ENCODE peak calls at places on chromosomes 5 and 9, in ten cellular contexts. G is IMR-90, W is PC-9, S is K562, C is A549, P is PC-3, U is DND-41, R is HCT116, H is neural progenitor cell, I is GM23338. B is an unnamed sample.

GRCh38 chr5:55160493-55161209 is 680 bp downstream of the GPX8 start:
- DNase-seq in G (peak), W (peak), S (peak), C (peak), P (peak), U (no peak), R (peak), H (peak), I (peak), B (peak)

GRCh38 chr5:94024101-94024500 is 282.7 kb upstream of the POU5F2 start:
- DNase-seq in G (peak), W (no peak), S (no peak), C (no peak), P (no peak), U (no peak), R (no peak), H (no peak), I (no peak), B (no peak)

GRCh38 chr9:95504053-95504963 is 12.5 kb downstream of the PTCH1 start:
- DNase-seq in G (peak), W (peak), S (peak), C (peak), P (peak), U (no peak), R (no peak), H (peak), I (peak), B (no peak)

GRCh38 chr5:176577312-176578176 is 28.4 kb downstream of the CDHR2 start:
- DNase-seq in G (no peak), W (no peak), S (no peak), C (no peak), P (no peak), U (no peak), R (no peak), H (no peak), I (peak), B (no peak)

GRCh38 chr5:90484540-90484939 is 9.9 kb downstream of the POLR3G start:
- DNase-seq in G (peak), W (no peak), S (no peak), C (no peak), P (no peak), U (no peak), R (no peak), H (no peak), I (peak), B (no peak)

GRCh38 chr9:34896112-34896511 is 62.0 kb upstream of the PHF24 start:
- DNase-seq in G (no peak), W (no peak), S (no peak), C (no peak), P (no peak), U (no peak), R (no peak), H (peak), I (peak), B (no peak)

GRCh38 chr5:68230285-68230684 is 14.7 kb downstream of the PIK3R1 start:
- DNase-seq in G (no peak), W (no peak), S (no peak), C (no peak), P (no peak), U (no peak), R (no peak), H (no peak), I (no peak), B (no peak)

GRCh38 chr5:64331597-64332277 is 166.1 kb downstream of the RNF180 start:
- DNase-seq in G (no peak), W (no peak), S (no peak), C (no peak), P (no peak), U (no peak), R (no peak), H (no peak), I (no peak), B (no peak)

GRCh38 chr9:82404484-82405280 is 416.1 kb downstream of the SPATA31D1 start:
- DNase-seq in G (peak), W (no peak), S (no peak), C (no peak), P (no peak), U (no peak), R (no peak), H (no peak), I (no peak), B (no peak)

GRCh38 chr9:74942801-74943200 is 9.9 kb downstream of the C9orf40 start:
- DNase-seq in G (peak), W (no peak), S (peak), C (no peak), P (no peak), U (no peak), R (no peak), H (no peak), I (no peak), B (peak)

GRCh38 chr9:12464910-12465512 is 228.2 kb upstream of the TYRP1 start:
- DNase-seq in G (peak), W (no peak), S (peak), C (peak), P (peak), U (no peak), R (no peak), H (peak), I (peak), B (peak)

GRCh38 chr5:151288180-151288579 is 15.4 kb downstream of the SLC36A3 start:
- DNase-seq in G (no peak), W (peak), S (peak), C (peak), P (peak), U (no peak), R (peak), H (no peak), I (peak), B (peak)

GRCh38 chr9:87606921-87607521 is 109.4 kb downstream of the DAPK1 start:
- DNase-seq in G (peak), W (peak), S (no peak), C (peak), P (no peak), U (no peak), R (no peak), H (peak), I (no peak), B (peak)

GRCh38 chr9:128412120-128412790 is 8.4 kb upstream of the CERCAM start:
- DNase-seq in G (peak), W (no peak), S (peak), C (peak), P (peak), U (peak), R (no peak), H (peak), I (peak), B (peak)

GRCh38 chr5:67344870-67345269 is 148.3 kb upstream of the CD180 start:
- DNase-seq in G (no peak), W (no peak), S (no peak), C (no peak), P (no peak), U (no peak), R (no peak), H (no peak), I (no peak), B (no peak)

GRCh38 chr5:56176155-56176798 is 56.9 kb downstream of the ANKRD55 start:
- DNase-seq in G (peak), W (no peak), S (no peak), C (no peak), P (no peak), U (no peak), R (no peak), H (no peak), I (no peak), B (no peak)

GRCh38 chr9:27528278-27528885 is 1.2 kb downstream of the MOB3B start:
- DNase-seq in G (peak), W (no peak), S (peak), C (no peak), P (no peak), U (peak), R (no peak), H (peak), I (peak), B (peak)

GRCh38 chr9:81183763-81184162 is 505.6 kb downstream of the TLE1 start:
- DNase-seq in G (peak), W (peak), S (no peak), C (no peak), P (peak), U (no peak), R (no peak), H (no peak), I (no peak), B (no peak)

GRCh38 chr5:893711-894110 is 1.0 kb downstream of the TRIP13 start:
- DNase-seq in G (no peak), W (no peak), S (no peak), C (no peak), P (no peak), U (no peak), R (no peak), H (no peak), I (no peak), B (no peak)

GRCh38 chr5:158716668-158717067 is 383.0 kb downstream of the EBF1 start:
- DNase-seq in G (no peak), W (no peak), S (no peak), C (no peak), P (peak), U (no peak), R (no peak), H (peak), I (peak), B (no peak)

GRCh38 chr5:140251527-140251973 is 51.4 kb downstream of the PFDN1 start:
- DNase-seq in G (peak), W (peak), S (no peak), C (peak), P (peak), U (peak), R (peak), H (no peak), I (no peak), B (peak)

GRCh38 chr5:7446913-7447312 is 51.0 kb downstream of the ADCY2 start:
- DNase-seq in G (no peak), W (no peak), S (no peak), C (no peak), P (no peak), U (no peak), R (no peak), H (no peak), I (no peak), B (no peak)

GRCh38 chr9:129312731-129313130 is 134.7 kb upstream of the IER5L start:
- DNase-seq in G (no peak), W (no peak), S (no peak), C (no peak), P (no peak), U (no peak), R (no peak), H (no peak), I (no peak), B (no peak)

GRCh38 chr9:127899200-127899943 is at the start of gene ST6GALNAC6:
- DNase-seq in G (peak), W (no peak), S (peak), C (peak), P (peak), U (peak), R (no peak), H (peak), I (peak), B (peak)

GRCh38 chr9:91038483-91039124 is 237.0 kb downstream of the SYK start:
- DNase-seq in G (no peak), W (no peak), S (no peak), C (no peak), P (no peak), U (no peak), R (no peak), H (no peak), I (no peak), B (no peak)

GRCh38 chr5:73274870-73275756 is 102.1 kb downstream of the TMEM174 start:
- DNase-seq in G (peak), W (no peak), S (no peak), C (no peak), P (no peak), U (no peak), R (no peak), H (no peak), I (no peak), B (no peak)

GRCh38 chr9:4640027-4640426 is 22.1 kb upstream of the PLPP6 start:
- DNase-seq in G (no peak), W (no peak), S (peak), C (peak), P (peak), U (peak), R (peak), H (peak), I (peak), B (peak)

DNA sequence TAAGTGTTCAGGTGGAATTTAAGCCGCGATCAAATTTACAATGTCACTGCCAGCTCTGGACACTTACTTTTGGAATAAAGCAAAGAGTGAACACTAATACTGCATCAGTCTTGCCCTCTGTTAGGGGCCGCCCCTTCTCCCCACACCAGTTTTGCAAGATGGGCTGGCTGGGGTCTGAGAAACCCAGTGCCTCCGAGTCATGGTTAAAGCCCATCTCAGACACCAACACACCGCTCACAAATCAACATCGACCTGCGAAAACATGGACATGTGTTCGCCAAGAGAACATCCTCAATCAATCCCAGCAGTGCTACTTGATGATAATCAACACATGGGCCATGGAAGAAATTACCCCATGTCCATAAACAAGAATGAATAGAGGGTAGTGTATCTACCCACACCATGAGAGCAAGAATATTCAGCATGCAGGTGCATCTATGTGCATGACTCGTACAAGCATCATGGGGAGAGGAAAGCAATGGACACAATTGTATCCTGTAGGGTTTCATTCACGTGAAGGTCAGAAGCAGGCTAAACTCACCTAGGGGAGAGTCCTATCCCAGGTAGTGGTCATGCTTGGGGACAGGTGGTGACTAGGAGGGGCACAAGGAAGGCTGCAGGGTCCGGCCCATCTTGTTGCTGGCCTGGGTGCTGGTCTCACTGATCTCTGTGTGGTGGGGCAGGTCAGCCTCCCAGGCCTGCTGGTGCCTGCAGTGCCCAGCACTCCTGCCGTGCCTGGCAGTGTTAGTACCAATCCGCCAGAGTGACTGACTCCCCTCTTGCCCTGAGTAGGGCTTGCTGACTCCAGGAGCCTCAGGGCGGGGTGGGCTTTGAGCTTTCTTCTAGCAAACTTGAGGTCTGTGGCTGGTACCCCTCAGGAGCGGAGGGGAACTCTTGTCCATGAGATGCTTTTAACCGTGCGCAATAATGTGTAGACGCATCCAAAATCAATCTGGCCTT is 5.1 kb downstream of the S1PR3 start:
- DNase-seq in G (no peak), W (no peak), S (no peak), C (no peak), P (peak), U (no peak), R (no peak), H (no peak), I (no peak), B (no peak)
- H3K27ac ChIP-seq in G (no peak), W (no peak), S (no peak), C (no peak), P (no peak), U (no peak), R (no peak), H (no peak), I (no peak), B (no peak)

GRCh38 chr5:14357861-14358260 is 214.7 kb downstream of the TRIO start:
- DNase-seq in G (no peak), W (no peak), S (no peak), C (no peak), P (no peak), U (no peak), R (no peak), H (peak), I (peak), B (no peak)
- H3K4me2 ChIP-seq in G (no peak), W (no peak), S (no peak), C (no peak), P (no peak), U (no peak), R (no peak), H (peak), I (peak), B (no peak)

GRCh38 chr9:588952-589351 is 252.5 kb upstream of the DMRT1 start:
- DNase-seq in G (no peak), W (no peak), S (no peak), C (no peak), P (no peak), U (no peak), R (no peak), H (no peak), I (no peak), B (no peak)
- H3K27ac ChIP-seq in G (no peak), W (no peak), S (no peak), C (peak), P (no peak), U (no peak), R (no peak), H (no peak), I (peak), B (no peak)

GRCh38 chr5:11642398-11642797 is 261.8 kb downstream of the CTNND2 start:
- DNase-seq in G (no peak), W (no peak), S (no peak), C (no peak), P (no peak), U (no peak), R (no peak), H (no peak), I (no peak), B (no peak)
- H3K4me2 ChIP-seq in G (no peak), W (no peak), S (no peak), C (no peak), P (no peak), U (no peak), R (no peak), H (no peak), I (no peak), B (no peak)

GRCh38 chr9:69175488-69175872 is 1.4 kb downstream of the TJP2 start:
- DNase-seq in G (no peak), W (no peak), S (no peak), C (no peak), P (no peak), U (no peak), R (no peak), H (peak), I (no peak), B (no peak)
- H3K27ac ChIP-seq in G (no peak), W (peak), S (no peak), C (no peak), P (peak), U (no peak), R (no peak), H (no peak), I (no peak), B (peak)

B was measured in trophoblast cell.